ENCODE peak calls at places on chromosomes 6 and 20, in five cellular contexts. N is HCT116, Y is K562, T is HepG2, O is H1. I is an unnamed sample.

GRCh38 chr6:82750570-82750969 is 315.1 kb downstream of the UBE3D start:
- DNase-seq in N (no peak), Y (no peak), T (no peak), O (no peak), I (no peak)

GRCh38 chr6:158060447-158061360 is 79.0 kb downstream of the SYNJ2 start:
- DNase-seq in N (no peak), Y (no peak), T (no peak), O (no peak), I (no peak)

GRCh38 chr20:1893721-1894470 is 1.3 kb upstream of the SIRPA start:
- DNase-seq in N (peak), Y (no peak), T (peak), O (no peak), I (no peak)

GRCh38 chr6:145044606-145045275 is 690.6 kb downstream of the EPM2A start:
- DNase-seq in N (no peak), Y (no peak), T (no peak), O (no peak), I (no peak)

GRCh38 chr6:10759884-10760329 is 12.3 kb downstream of the TMEM14B start:
- DNase-seq in N (peak), Y (no peak), T (no peak), O (no peak), I (no peak)

GRCh38 chr6:116649129-116649528 is 19.4 kb downstream of the ZUP1 start:
- DNase-seq in N (no peak), Y (no peak), T (no peak), O (no peak), I (no peak)

GRCh38 chr6:41237128-41237527 is 9.0 kb downstream of the TREML4 start:
- DNase-seq in N (no peak), Y (no peak), T (no peak), O (no peak), I (no peak)

GRCh38 chr20:34604980-34605788 is 46.7 kb downstream of the MAP1LC3A start:
- DNase-seq in N (no peak), Y (no peak), T (no peak), O (no peak), I (no peak)

GRCh38 chr20:58890454-58891075 is 38.0 kb downstream of the GNAS start:
- DNase-seq in N (no peak), Y (no peak), T (peak), O (no peak), I (no peak)

GRCh38 chr6:52390361-52390727 is 28.4 kb downstream of the PAQR8 start:
- DNase-seq in N (peak), Y (peak), T (peak), O (no peak), I (peak)

GRCh38 chr20:34045294-34045693 is 51.6 kb downstream of the RALY start:
- DNase-seq in N (no peak), Y (no peak), T (peak), O (no peak), I (no peak)

GRCh38 chr6:4564746-4565145 is 211.5 kb upstream of the CDYL start:
- DNase-seq in N (no peak), Y (no peak), T (no peak), O (no peak), I (no peak)

GRCh38 chr20:35502352-35502751 is 27.1 kb downstream of the C20orf173 start:
- DNase-seq in N (no peak), Y (no peak), T (no peak), O (no peak), I (peak)

GRCh38 chr20:48826064-48826463 is 1.7 kb downstream of the PREX1 start:
- DNase-seq in N (no peak), Y (no peak), T (no peak), O (peak), I (no peak)

GRCh38 chr6:130841128-130841728 is 14.0 kb downstream of the SMLR1 start:
- DNase-seq in N (no peak), Y (no peak), T (no peak), O (no peak), I (no peak)

GRCh38 chr20:61519488-61519887 is 267.4 kb downstream of the CDH4 start:
- DNase-seq in N (no peak), Y (no peak), T (no peak), O (no peak), I (no peak)

GRCh38 chr6:19833947-19834346 is 3.2 kb upstream of the ID4 start:
- DNase-seq in N (no peak), Y (no peak), T (peak), O (no peak), I (no peak)

GRCh38 chr20:9040874-9041524 is 27.9 kb upstream of the PLCB4 start:
- DNase-seq in N (no peak), Y (no peak), T (no peak), O (no peak), I (no peak)

GRCh38 chr6:77763124-77763523 is 110.3 kb downstream of the MEI4 start:
- DNase-seq in N (no peak), Y (no peak), T (no peak), O (no peak), I (no peak)

GRCh38 chr20:46435146-46435545 is 28.7 kb upstream of the ELMO2 start:
- DNase-seq in N (no peak), Y (no peak), T (no peak), O (no peak), I (no peak)

GRCh38 chr20:46439837-46440236 is 33.4 kb upstream of the ELMO2 start:
- DNase-seq in N (no peak), Y (no peak), T (no peak), O (no peak), I (no peak)

GRCh38 chr20:46434597-46434996 is 28.2 kb upstream of the ELMO2 start:
- DNase-seq in N (no peak), Y (no peak), T (no peak), O (no peak), I (no peak)

GRCh38 chr20:46433051-46433450 is 26.6 kb upstream of the ELMO2 start:
- DNase-seq in N (no peak), Y (no peak), T (no peak), O (no peak), I (no peak)

GRCh38 chr20:46438156-46438750 is 31.8 kb upstream of the ELMO2 start:
- DNase-seq in N (peak), Y (peak), T (peak), O (peak), I (no peak)
- TF ChIP-seq SRF in N (no peak), Y (no peak), T (no peak), O (no peak), I (no peak)

DNA sequence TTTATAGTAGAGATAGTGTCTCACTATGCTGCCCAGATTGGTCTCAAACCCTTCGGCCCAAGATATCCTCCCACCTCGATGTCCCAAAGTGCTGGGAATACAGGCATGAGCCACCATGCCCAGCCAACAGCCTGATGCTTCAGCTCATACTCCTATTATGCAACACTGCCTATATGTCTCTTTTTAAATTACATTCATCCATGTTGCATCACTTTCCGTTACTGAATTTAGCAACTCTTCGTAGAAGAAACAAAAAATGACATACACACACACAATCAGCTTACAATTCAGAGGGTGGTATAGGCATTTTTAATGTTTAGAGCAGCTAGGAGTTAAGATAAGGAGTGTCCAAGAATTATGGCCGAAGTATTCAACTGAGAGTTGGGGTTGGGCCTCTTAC is 61.8 kb upstream of the BMP5 start:
- DNase-seq in N (no peak), Y (no peak), T (no peak), O (no peak), I (no peak)
- TF ChIP-seq SRF in N (no peak), Y (no peak), T (no peak), O (no peak), I (no peak)

GRCh38 chr6:56669041-56669440 is 26.4 kb upstream of the DST start:
- DNase-seq in N (no peak), Y (no peak), T (no peak), O (no peak), I (no peak)

GRCh38 chr6:56668158-56668557 is 25.5 kb upstream of the DST start:
- DNase-seq in N (no peak), Y (no peak), T (no peak), O (no peak), I (no peak)

GRCh38 chr6:56664007-56664406 is 21.3 kb upstream of the DST start:
- DNase-seq in N (no peak), Y (no peak), T (peak), O (no peak), I (no peak)

GRCh38 chr6:56669585-56669984 is 26.9 kb upstream of the DST start:
- DNase-seq in N (no peak), Y (no peak), T (no peak), O (no peak), I (no peak)

DNA sequence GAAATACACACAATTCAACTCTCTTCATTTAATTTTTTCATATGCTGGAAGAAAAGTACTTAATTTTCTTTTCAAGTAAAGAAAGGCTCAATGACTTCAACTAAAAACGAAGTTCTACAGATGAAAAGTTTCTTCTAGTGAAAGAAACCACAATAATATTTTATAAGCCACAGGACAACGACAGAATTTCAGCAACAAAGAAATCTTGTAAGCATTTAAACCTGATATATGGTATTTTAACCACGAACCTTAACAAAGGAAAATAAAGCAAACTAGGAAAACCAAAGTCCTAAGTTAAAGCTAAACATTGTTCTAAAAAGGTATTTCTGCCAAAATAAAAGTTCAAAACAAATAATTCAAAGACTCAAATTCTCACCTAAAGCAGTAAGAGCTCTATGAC is 24.6 kb upstream of the DST start:
- DNase-seq in N (no peak), Y (no peak), T (no peak), O (no peak), I (no peak)
- TF ChIP-seq SRF in N (no peak), Y (no peak), T (no peak), O (no peak), I (no peak)

GRCh38 chr6:133553652-133554051 is 312.5 kb downstream of the EYA4 start:
- DNase-seq in N (peak), Y (peak), T (peak), O (no peak), I (no peak)
- TF ChIP-seq SRF in N (no peak), Y (no peak), T (no peak), O (no peak), I (no peak)